ENCODE peak calls at places on chromosome 6, in nine cellular contexts. Y, G, A, H, X, Q, O, L and N are unnamed samples.
A peak's percentile ranks its signal among the peaks of the same experiment; 100 is the strongest.

GRCh38 chr6:148973809-148974208 is 227.0 kb downstream of the UST start:
- DNase-seq in L (no peak), O (no peak), Q (no peak), X (peak; percentile 75), G (no peak), Y (no peak), A (peak; percentile 66), H (peak; percentile 52), N (no peak)

GRCh38 chr6:129236110-129236509 is 353.2 kb downstream of the LAMA2 start:
- DNase-seq in H (no peak), L (no peak), Y (no peak), X (no peak), O (no peak), Q (no peak), A (no peak), G (no peak), N (no peak)

GRCh38 chr6:3414704-3415453 is 42.0 kb downstream of the SLC22A23 start:
- DNase-seq in G (no peak), O (no peak), Y (no peak), A (peak; percentile 75), L (no peak), H (peak; percentile 79), X (peak; percentile 96), Q (no peak), N (no peak)

GRCh38 chr6:159008656-159009288 is 8.8 kb upstream of the RSPH3 start:
- DNase-seq in L (no peak), O (no peak), H (peak; percentile 61), Y (no peak), G (no peak), A (peak; percentile 28), X (peak; percentile 71), Q (no peak), N (no peak)

GRCh38 chr6:17986656-17987575 is 519 bp downstream of the KIF13A start:
- DNase-seq in G (peak; percentile 76), O (no peak), A (peak; percentile 39), Q (peak; percentile 56), L (peak; percentile 42), Y (no peak), H (peak; percentile 77), X (peak; percentile 52), N (peak; percentile 35)

GRCh38 chr6:34792605-34793500 is 970 bp downstream of the BLTP3A start:
- DNase-seq in A (peak; percentile 55), Q (peak; percentile 29), L (peak; percentile 29), H (peak; percentile 54), O (no peak), G (peak; percentile 18), X (peak; percentile 69), Y (no peak), N (peak; percentile 48)

GRCh38 chr6:151067684-151068596 is 171.8 kb upstream of the AKAP12 start:
- DNase-seq in X (peak; percentile 98), A (peak; percentile 97), Q (peak; percentile 89), Y (peak; percentile 58), H (no peak), G (peak; percentile 64), O (no peak), L (no peak), N (peak; percentile 76)

GRCh38 chr6:52499681-52500239 is 77.1 kb downstream of the TRAM2 start:
- DNase-seq in Y (no peak), O (no peak), Q (no peak), L (no peak), A (no peak), G (peak; percentile 74), X (no peak), H (no peak), N (no peak)

GRCh38 chr6:90086517-90086916 is 192.2 kb downstream of the GJA10 start:
- DNase-seq in A (peak; percentile 54), G (no peak), O (no peak), H (peak; percentile 40), L (no peak), Q (no peak), X (no peak), Y (no peak), N (no peak)

GRCh38 chr6:125984311-125984710 is 2.0 kb upstream of the TRMT11 start:
- DNase-seq in Q (no peak), X (peak; percentile 71), L (no peak), G (no peak), A (peak; percentile 83), O (no peak), Y (no peak), H (peak; percentile 29), N (no peak)

GRCh38 chr6:87807423-87807978 is 105.5 kb upstream of the AKIRIN2 start:
- DNase-seq in A (no peak), Y (no peak), Q (no peak), X (no peak), L (no peak), G (no peak), H (no peak), O (no peak), N (no peak)

GRCh38 chr6:17305219-17306001 is 24.2 kb downstream of the RBM24 start:
- DNase-seq in A (peak; percentile 72), H (no peak), O (no peak), X (peak; percentile 59), G (no peak), Q (no peak), L (no peak), Y (no peak), N (no peak)

GRCh38 chr6:52839124-52840055 is 1.2 kb downstream of the GSTA5 start:
- DNase-seq in X (peak; percentile 72), G (no peak), O (no peak), H (peak; percentile 70), L (peak; percentile 74), A (peak; percentile 62), Y (peak; percentile 59), Q (peak; percentile 18), N (peak; percentile 73)

GRCh38 chr6:75213112-75213511 is 7.3 kb upstream of the COL12A1 start:
- DNase-seq in A (no peak), O (no peak), L (no peak), H (no peak), Y (no peak), Q (no peak), X (no peak), G (no peak), N (no peak)

GRCh38 chr6:39302011-39302410 is 12.2 kb downstream of the KCNK17 start:
- DNase-seq in A (no peak), H (no peak), Y (no peak), L (no peak), G (no peak), O (no peak), Q (no peak), X (no peak), N (no peak)

GRCh38 chr6:121780325-121781313 is 345.2 kb downstream of the GJA1 start:
- DNase-seq in A (peak; percentile 92), O (no peak), H (peak; percentile 12), L (no peak), X (peak; percentile 84), G (peak; percentile 74), Y (peak; percentile 72), Q (peak; percentile 83), N (no peak)

GRCh38 chr6:22807818-22808217 is 238.5 kb downstream of the HDGFL1 start:
- DNase-seq in Y (no peak), O (no peak), X (no peak), G (no peak), L (no peak), A (no peak), Q (no peak), H (no peak), N (no peak)

GRCh38 chr6:156943816-156944215 is 166.6 kb downstream of the ARID1B start:
- DNase-seq in G (no peak), O (no peak), Q (no peak), H (no peak), A (no peak), L (no peak), Y (no peak), X (no peak), N (no peak)

GRCh38 chr6:154542747-154543146 is 32.3 kb upstream of the CNKSR3 start:
- DNase-seq in L (no peak), Y (no peak), Q (no peak), O (no peak), H (no peak), G (no peak), A (no peak), X (no peak), N (no peak)

GRCh38 chr6:147156799-147157382 is 47.3 kb upstream of the STXBP5 start:
- DNase-seq in Y (no peak), L (no peak), H (peak; percentile 17), G (no peak), X (peak; percentile 94), O (no peak), Q (no peak), A (peak; percentile 52), N (no peak)

GRCh38 chr6:42569102-42570028 is 5.5 kb downstream of the UBR2 start:
- DNase-seq in L (no peak), A (peak; percentile 95), X (peak; percentile 86), G (no peak), H (no peak), Y (peak; percentile 92), O (no peak), Q (no peak), N (no peak)

GRCh38 chr6:52726741-52727535 is 36.3 kb downstream of the GSTA2 start:
- DNase-seq in L (no peak), X (no peak), H (no peak), Q (no peak), O (no peak), G (no peak), Y (no peak), A (no peak), N (no peak)

GRCh38 chr6:88958842-88959241 is 4.6 kb downstream of the RNGTT start:
- DNase-seq in G (no peak), H (no peak), Q (no peak), L (no peak), O (no peak), X (no peak), Y (no peak), A (no peak), N (no peak)

GRCh38 chr6:25788305-25788922 is 33.9 kb downstream of the SLC17A4 start:
- DNase-seq in X (peak; percentile 67), H (peak; percentile 60), A (peak; percentile 51), G (peak; percentile 40), Q (peak; percentile 45), O (no peak), L (peak; percentile 72), Y (peak; percentile 20), N (peak; percentile 88)
- TF ChIP-seq CTCF in X (peak; percentile 81), H (peak; percentile 39), A (peak; percentile 56), G (peak; percentile 35), Q (peak; percentile 23), O (no peak), L (peak; percentile 62), Y (peak; percentile 73), N (peak; percentile 84)

GRCh38 chr6:1995521-1996110 is 249.8 kb downstream of the GMDS start:
- DNase-seq in G (no peak), O (no peak), X (no peak), A (peak; percentile 66), L (no peak), H (no peak), Q (no peak), Y (peak; percentile 29), N (no peak)
- TF ChIP-seq CTCF in G (no peak), O (no peak), X (no peak), A (no peak), L (no peak), H (no peak), Q (no peak), Y (no peak), N (no peak)

GRCh38 chr6:109690740-109691687 is at the start of the genes AK9 and FIG4:
- DNase-seq in G (peak; percentile 93), Y (peak; percentile 82), Q (peak; percentile 91), O (peak; percentile 79), A (peak; percentile 90), X (peak; percentile 94), H (peak; percentile 96), L (peak; percentile 86), N (peak; percentile 94)
- TF ChIP-seq CTCF in G (no peak), Y (peak; percentile 10), Q (peak; percentile 13), O (no peak), A (peak; percentile 13), X (peak; percentile 53), H (peak; percentile 43), L (no peak), N (no peak)

GRCh38 chr6:6438286-6438685 is 117.8 kb upstream of the F13A1 start:
- DNase-seq in L (no peak), O (no peak), A (no peak), H (no peak), Q (no peak), G (no peak), Y (no peak), X (no peak), N (no peak)
- TF ChIP-seq CTCF in L (no peak), O (no peak), A (no peak), H (no peak), Q (no peak), G (no peak), Y (no peak), X (no peak), N (no peak)